ENCODE peak calls at places on chromosomes 16 and 17, in four cellular contexts. T is breast epithelium, U is ovary, Y is heart left ventricle. X is an unnamed sample.

GRCh38 chr17:8997994-8998628 is 23.2 kb upstream of the NTN1 start:
- DNase-seq in T (no peak), U (no peak), Y (peak; percentile 38), X (no peak)

GRCh38 chr17:77834170-77835115 is 124.1 kb upstream of the TNRC6C start:
- DNase-seq in T (peak; percentile 35), Y (peak; percentile 83), U (peak; percentile 32), X (peak; percentile 84)

GRCh38 chr16:87855852-87856715 is 13.2 kb downstream of the SLC7A5 start:
- DNase-seq in T (peak; percentile 61), Y (peak; percentile 73), U (no peak), X (peak; percentile 66)

GRCh38 chr17:2982854-2983636 is 80.4 kb downstream of the OR1D5 start:
- DNase-seq in U (peak; percentile 89), T (peak; percentile 17), Y (peak; percentile 89), X (peak; percentile 90)

GRCh38 chr17:14352139-14352538 is 51.3 kb downstream of the HS3ST3B1 start:
- DNase-seq in Y (no peak), U (no peak), T (no peak), X (no peak)

GRCh38 chr16:70715113-70715711 is 29.4 kb upstream of the MTSS2 start:
- DNase-seq in Y (peak; percentile 94), U (peak; percentile 88), T (peak; percentile 91), X (peak; percentile 99)

GRCh38 chr17:7354262-7354781 is 634 bp upstream of the TMEM95 start:
- DNase-seq in T (peak; percentile 32), U (peak; percentile 41), Y (no peak), X (no peak)

GRCh38 chr17:16882243-16882925 is 89.5 kb downstream of the TNFRSF13B start:
- DNase-seq in Y (no peak), U (no peak), T (no peak), X (no peak)

GRCh38 chr16:9970796-9971195 is 211.4 kb downstream of the GRIN2A start:
- DNase-seq in U (no peak), Y (no peak), T (no peak), X (no peak)

GRCh38 chr17:83100220-83100852 is 20.9 kb downstream of the METRNL start:
- DNase-seq in Y (no peak), T (no peak), U (no peak), X (no peak)

GRCh38 chr16:67021321-67021720 is 7.6 kb upstream of the CBFB start:
- DNase-seq in U (no peak), Y (no peak), T (no peak), X (no peak)

GRCh38 chr16:4931381-4931780 is 5.6 kb downstream of the PPL start:
- DNase-seq in Y (no peak), T (no peak), U (no peak), X (no peak)

GRCh38 chr17:38943607-38944006 is 18.2 kb downstream of the LASP1NB start:
- DNase-seq in Y (no peak), T (no peak), U (no peak), X (no peak)

GRCh38 chr17:601462-602303 is 113.0 kb downstream of the VPS53 start:
- DNase-seq in T (no peak), Y (no peak), U (no peak), X (peak; percentile 34)

GRCh38 chr16:68289621-68290329 is 21.0 kb downstream of the SLC7A6OS start:
- DNase-seq in T (no peak), U (no peak), Y (no peak), X (no peak)

GRCh38 chr17:7404737-7405412 is 978 bp upstream of the TMEM256 start:
- DNase-seq in Y (peak; percentile 68), T (peak; percentile 46), U (peak; percentile 80), X (no peak)

GRCh38 chr16:57304169-57305061 is 19.9 kb upstream of the PLLP start:
- DNase-seq in U (peak; percentile 38), T (peak; percentile 93), Y (peak; percentile 72), X (no peak)

GRCh38 chr17:78168906-78169793 is 769 bp downstream of the SYNGR2 start:
- DNase-seq in T (no peak), Y (peak; percentile 69), U (peak; percentile 61), X (peak; percentile 71)

GRCh38 chr17:67995568-67996191 is 589 bp downstream of the C17orf58 start:
- DNase-seq in T (no peak), Y (no peak), U (peak; percentile 24), X (no peak)

GRCh38 chr16:84690088-84690819 is 9.5 kb upstream of the USP10 start:
- DNase-seq in U (no peak), Y (no peak), T (no peak), X (no peak)

GRCh38 chr17:740240-741055 is 8.1 kb downstream of the TLCD3A start:
- DNase-seq in U (no peak), Y (no peak), T (no peak), X (no peak)

GRCh38 chr16:81443688-81444447 is 740 bp upstream of the CMIP start:
- DNase-seq in Y (no peak), T (no peak), U (peak; percentile 60), X (no peak)

GRCh38 chr17:53088501-53088900 is 734.2 kb upstream of the KIF2B start:
- DNase-seq in Y (no peak), U (no peak), T (no peak), X (no peak)

GRCh38 chr17:79622776-79623175 is 11.9 kb upstream of the RBFOX3 start:
- DNase-seq in Y (peak; percentile 13), U (peak; percentile 8), T (no peak), X (no peak)

GRCh38 chr16:83891742-83892141 is 7.2 kb upstream of the MLYCD start:
- DNase-seq in T (no peak), U (no peak), Y (no peak), X (no peak)

GRCh38 chr17:79464310-79465010 is 146.4 kb downstream of the RBFOX3 start:
- DNase-seq in Y (no peak), U (no peak), T (no peak), X (no peak)

GRCh38 chr16:23729503-23730424 is 16.7 kb upstream of the ERN2 start:
- DNase-seq in T (no peak), Y (no peak), U (no peak), X (no peak)

GRCh38 chr16:74564451-74564984 is 42.4 kb downstream of the GLG1 start:
- DNase-seq in Y (no peak), T (no peak), U (no peak), X (no peak)

GRCh38 chr16:79400462-79401149 is 199.9 kb downstream of the MAF start:
- DNase-seq in U (no peak), T (no peak), Y (no peak), X (no peak)

GRCh38 chr16:79868841-79869240 is 268.3 kb upstream of the MAF start:
- DNase-seq in U (no peak), Y (no peak), T (no peak), X (no peak)

GRCh38 chr17:52419256-52419655 is 260.7 kb upstream of the CA10 start:
- DNase-seq in U (no peak), Y (no peak), T (peak; percentile 17), X (no peak)

GRCh38 chr17:73133911-73134649 is 30.7 kb upstream of the SSTR2 start:
- DNase-seq in Y (no peak), T (no peak), U (no peak), X (no peak)

GRCh38 chr16:58026139-58026704 is 668 bp downstream of the MMP15 start:
- DNase-seq in U (peak; percentile 45), T (no peak), Y (peak; percentile 62), X (peak; percentile 34)

GRCh38 chr16:10583269-10583668 is 2.9 kb upstream of the EMP2 start:
- DNase-seq in T (no peak), Y (no peak), U (no peak), X (no peak)

GRCh38 chr16:87740909-87741424 is 24.8 kb downstream of the KLHDC4 start:
- DNase-seq in Y (peak; percentile 45), U (no peak), T (no peak), X (no peak)

GRCh38 chr17:34011599-34011998 is 243.5 kb upstream of the CCL2 start:
- DNase-seq in Y (no peak), U (no peak), T (no peak), X (no peak)

GRCh38 chr17:50815400-50815799 is 20.0 kb upstream of the WFIKKN2 start:
- DNase-seq in U (no peak), Y (no peak), T (no peak), X (no peak)

GRCh38 chr17:32943206-32943605 is 15.3 kb downstream of the TMEM98 start:
- DNase-seq in T (no peak), Y (no peak), U (no peak), X (no peak)

DNA sequence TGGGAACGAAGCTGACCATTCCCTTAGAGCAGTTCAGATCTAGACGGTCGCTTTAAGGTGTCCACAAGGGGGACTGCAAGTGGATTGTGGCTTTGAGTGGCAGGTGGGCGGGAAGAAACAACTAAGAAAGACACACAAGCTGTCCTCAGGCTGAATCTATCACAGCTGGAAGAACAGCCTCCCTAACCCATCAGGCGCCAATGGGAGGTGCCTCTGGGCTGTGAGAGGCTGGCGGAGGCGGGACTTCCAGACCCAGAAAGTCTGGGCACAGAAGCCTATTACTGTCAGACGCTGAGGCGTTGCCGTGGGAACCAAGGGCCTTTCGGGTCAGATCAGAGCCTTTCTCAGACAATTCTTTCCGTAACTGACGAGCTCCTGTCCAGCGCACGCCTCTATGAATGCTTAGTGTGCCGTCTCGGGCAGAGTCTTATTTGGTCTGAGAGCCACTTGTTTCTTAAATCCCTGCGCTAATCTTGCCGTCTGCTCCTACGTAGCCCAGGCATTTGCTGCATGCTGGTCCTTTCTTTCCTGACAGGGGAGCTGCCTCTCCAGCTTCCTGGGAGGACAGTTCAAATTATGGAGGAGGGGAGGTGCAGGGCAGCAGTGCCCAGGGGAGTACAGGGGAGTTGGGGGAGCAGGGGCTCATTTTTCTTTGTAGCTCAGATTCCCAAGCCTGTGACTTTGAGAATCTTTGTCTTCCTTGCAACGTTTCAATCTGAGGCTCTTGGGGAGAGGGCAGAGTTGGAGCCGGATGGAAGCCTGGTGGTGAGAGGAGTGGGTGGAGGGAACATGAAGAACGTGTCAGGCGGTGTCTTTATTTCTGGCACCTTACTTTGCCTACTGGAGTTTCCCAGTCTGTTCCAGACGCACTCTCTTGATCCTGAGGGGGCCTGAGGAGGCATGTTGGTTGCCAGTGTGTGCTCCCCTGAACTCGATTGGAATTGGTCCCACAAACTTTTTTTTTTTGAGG is 618.7 kb downstream of the KCNJ18 start:
- DNase-seq in T (no peak), U (no peak), Y (no peak), X (no peak)
- H3K9me3 ChIP-seq in T (no peaks in the 10 kb centered on the region), U (no peaks in the 10 kb centered on the region), Y (no peaks in the 10 kb centered on the region), X (no peaks in the 10 kb centered on the region)

DNA sequence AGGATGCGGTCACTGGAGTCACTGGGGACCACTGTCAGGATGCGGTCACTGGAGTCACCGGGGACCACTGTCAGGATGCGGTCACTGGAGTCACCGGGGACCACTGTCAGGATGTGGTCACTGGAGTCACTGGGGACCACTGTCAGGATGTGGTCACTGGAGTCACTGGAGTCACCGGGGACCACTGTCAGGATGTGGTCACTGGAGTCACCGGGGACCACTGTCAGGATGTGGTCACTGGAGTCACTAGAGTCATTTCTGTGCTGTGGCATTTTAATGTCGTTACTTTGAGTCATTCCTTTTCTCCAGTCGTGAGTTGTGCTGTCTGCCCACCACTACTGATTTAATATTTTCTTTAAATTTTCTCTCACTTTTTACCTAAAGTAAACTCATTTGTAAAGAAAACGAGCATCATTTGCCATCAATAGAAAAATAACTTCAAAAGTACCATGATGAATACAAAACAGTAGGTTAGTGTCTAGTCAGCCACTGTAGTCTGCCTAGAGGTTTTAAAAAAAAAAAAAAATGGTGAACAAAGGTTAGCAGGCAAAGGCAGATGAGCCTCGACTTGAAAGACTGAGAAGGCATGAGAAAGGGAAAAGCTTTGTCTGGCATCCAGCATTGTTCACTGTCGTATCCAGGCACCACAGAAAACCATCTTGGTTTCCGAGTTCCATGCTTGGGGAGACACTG is 346.6 kb downstream of the SNX29 start:
- DNase-seq in Y (no peak), U (no peak), T (no peak), X (no peak)
- TF ChIP-seq POLR2A in Y (no peak), U (no peak), T (no peak), X (no peak)

GRCh38 chr17:27525316-27525715 is 69.1 kb downstream of the KSR1 start:
- DNase-seq in U (no peak), T (no peak), Y (no peak), X (no peak)
- H3K9me3 ChIP-seq in U (no peaks in the 10 kb centered on the region), T (no peaks in the 10 kb centered on the region), Y (no peaks in the 10 kb centered on the region), X (no peaks in the 10 kb centered on the region)

GRCh38 chr17:29393451-29393850 is 3.3 kb downstream of the TAOK1 start:
- DNase-seq in U (no peak), T (no peak), Y (no peak), X (no peak)
- TF ChIP-seq POLR2A in U (no peak), T (no peak), Y (no peak), X (no peak)